ENCODE peak calls at places on chromosome 22, in five cellular contexts. One of them, this sample, is unnamed.
A peak's percentile ranks its signal among the peaks of the same experiment; 100 is the strongest.

GRCh38 chr22:24950272-24950902 is 2.1 kb upstream of the KIAA1671 start:
- DNase-seq in stimulated activated CD8-positive, alpha-beta memory T cell treated with anti-CD3 and anti-CD28 coated beads, Interleukin-12 subunit alpha, Interleukin-12 subunit beta, amount 100 ng/mL, for 4 hours: no peak
- DNase-seq in cerebellum: peak; percentile 31
- DNase-seq in CD4-positive, alpha-beta T cell: no peak
- DNase-seq in T-cell: no peak
- DNase-seq in this sample: no peak

GRCh38 chr22:39416319-39416718 is 16.7 kb downstream of the TAB1 start:
- DNase-seq in cerebellum: no peak
- DNase-seq in CD4-positive, alpha-beta T cell: no peak
- DNase-seq in stimulated activated CD8-positive, alpha-beta memory T cell treated with anti-CD3 and anti-CD28 coated beads, Interleukin-12 subunit alpha, Interleukin-12 subunit beta, amount 100 ng/mL, for 4 hours: no peak
- DNase-seq in T-cell: no peak
- DNase-seq in this sample: no peak

GRCh38 chr22:31861226-31861840 is 83.0 kb upstream of the YWHAH start:
- DNase-seq in cerebellum: no peak
- DNase-seq in T-cell: no peak
- DNase-seq in stimulated activated CD8-positive, alpha-beta memory T cell treated with anti-CD3 and anti-CD28 coated beads, Interleukin-12 subunit alpha, Interleukin-12 subunit beta, amount 100 ng/mL, for 4 hours: no peak
- DNase-seq in CD4-positive, alpha-beta T cell: no peak
- DNase-seq in this sample: no peak

GRCh38 chr22:24938741-24939341 is 7.7 kb downstream of the LHFPL7 start:
- DNase-seq in stimulated activated CD8-positive, alpha-beta memory T cell treated with anti-CD3 and anti-CD28 coated beads, Interleukin-12 subunit alpha, Interleukin-12 subunit beta, amount 100 ng/mL, for 4 hours: no peak
- DNase-seq in CD4-positive, alpha-beta T cell: peak; percentile 3
- DNase-seq in cerebellum: peak; percentile 60
- DNase-seq in T-cell: no peak
- DNase-seq in this sample: peak; percentile 17

GRCh38 chr22:50189849-50190181 is 4.1 kb downstream of the TRABD start:
- DNase-seq in CD4-positive, alpha-beta T cell: no peak
- DNase-seq in cerebellum: no peak
- DNase-seq in stimulated activated CD8-positive, alpha-beta memory T cell treated with anti-CD3 and anti-CD28 coated beads, Interleukin-12 subunit alpha, Interleukin-12 subunit beta, amount 100 ng/mL, for 4 hours: no peak
- DNase-seq in T-cell: no peak
- DNase-seq in this sample: no peak

GRCh38 chr22:44667829-44668189 is 34.2 kb upstream of the PRR5 start:
- DNase-seq in CD4-positive, alpha-beta T cell: peak; percentile 39
- DNase-seq in cerebellum: no peak
- DNase-seq in T-cell: peak; percentile 73
- DNase-seq in stimulated activated CD8-positive, alpha-beta memory T cell treated with anti-CD3 and anti-CD28 coated beads, Interleukin-12 subunit alpha, Interleukin-12 subunit beta, amount 100 ng/mL, for 4 hours: peak; percentile 43
- DNase-seq in this sample: no peak

GRCh38 chr22:32932176-32932575 is 126.0 kb downstream of the SYN3 start:
- DNase-seq in cerebellum: no peak
- DNase-seq in stimulated activated CD8-positive, alpha-beta memory T cell treated with anti-CD3 and anti-CD28 coated beads, Interleukin-12 subunit alpha, Interleukin-12 subunit beta, amount 100 ng/mL, for 4 hours: no peak
- DNase-seq in T-cell: no peak
- DNase-seq in CD4-positive, alpha-beta T cell: no peak
- DNase-seq in this sample: no peak

GRCh38 chr22:40594924-40595323 is 41.6 kb downstream of the MRTFA start:
- DNase-seq in T-cell: no peak
- DNase-seq in cerebellum: no peak
- DNase-seq in CD4-positive, alpha-beta T cell: no peak
- DNase-seq in stimulated activated CD8-positive, alpha-beta memory T cell treated with anti-CD3 and anti-CD28 coated beads, Interleukin-12 subunit alpha, Interleukin-12 subunit beta, amount 100 ng/mL, for 4 hours: no peak
- DNase-seq in this sample: no peak

GRCh38 chr22:40920526-40920925 is 30.7 kb upstream of the RBX1 start:
- DNase-seq in stimulated activated CD8-positive, alpha-beta memory T cell treated with anti-CD3 and anti-CD28 coated beads, Interleukin-12 subunit alpha, Interleukin-12 subunit beta, amount 100 ng/mL, for 4 hours: no peak
- DNase-seq in T-cell: no peak
- DNase-seq in CD4-positive, alpha-beta T cell: no peak
- DNase-seq in cerebellum: no peak
- DNase-seq in this sample: no peak

GRCh38 chr22:25101986-25102385 is 97.7 kb upstream of the CRYBB3 start:
- DNase-seq in CD4-positive, alpha-beta T cell: no peak
- DNase-seq in stimulated activated CD8-positive, alpha-beta memory T cell treated with anti-CD3 and anti-CD28 coated beads, Interleukin-12 subunit alpha, Interleukin-12 subunit beta, amount 100 ng/mL, for 4 hours: no peak
- DNase-seq in T-cell: no peak
- DNase-seq in cerebellum: no peak
- DNase-seq in this sample: no peak

GRCh38 chr22:28816994-28817530 is 16.7 kb upstream of the XBP1 start:
- DNase-seq in stimulated activated CD8-positive, alpha-beta memory T cell treated with anti-CD3 and anti-CD28 coated beads, Interleukin-12 subunit alpha, Interleukin-12 subunit beta, amount 100 ng/mL, for 4 hours: no peak
- DNase-seq in T-cell: no peak
- DNase-seq in CD4-positive, alpha-beta T cell: no peak
- DNase-seq in cerebellum: no peak
- DNase-seq in this sample: no peak

GRCh38 chr22:40534379-40535188 is 101.9 kb downstream of the MRTFA start:
- DNase-seq in T-cell: no peak
- DNase-seq in CD4-positive, alpha-beta T cell: no peak
- DNase-seq in stimulated activated CD8-positive, alpha-beta memory T cell treated with anti-CD3 and anti-CD28 coated beads, Interleukin-12 subunit alpha, Interleukin-12 subunit beta, amount 100 ng/mL, for 4 hours: no peak
- DNase-seq in cerebellum: no peak
- DNase-seq in this sample: no peak

GRCh38 chr22:41781508-41781906 is 19.0 kb upstream of the CCDC134 start:
- DNase-seq in stimulated activated CD8-positive, alpha-beta memory T cell treated with anti-CD3 and anti-CD28 coated beads, Interleukin-12 subunit alpha, Interleukin-12 subunit beta, amount 100 ng/mL, for 4 hours: no peak
- DNase-seq in T-cell: no peak
- DNase-seq in CD4-positive, alpha-beta T cell: no peak
- DNase-seq in cerebellum: no peak
- DNase-seq in this sample: no peak

GRCh38 chr22:19571207-19571795 is 47.1 kb upstream of the CLDN5 start:
- DNase-seq in stimulated activated CD8-positive, alpha-beta memory T cell treated with anti-CD3 and anti-CD28 coated beads, Interleukin-12 subunit alpha, Interleukin-12 subunit beta, amount 100 ng/mL, for 4 hours: no peak
- DNase-seq in CD4-positive, alpha-beta T cell: no peak
- DNase-seq in T-cell: no peak
- DNase-seq in cerebellum: no peak
- DNase-seq in this sample: no peak

GRCh38 chr22:50487290-50488005 is 789 bp downstream of the MIOX start:
- DNase-seq in T-cell: no peak
- DNase-seq in cerebellum: no peak
- DNase-seq in stimulated activated CD8-positive, alpha-beta memory T cell treated with anti-CD3 and anti-CD28 coated beads, Interleukin-12 subunit alpha, Interleukin-12 subunit beta, amount 100 ng/mL, for 4 hours: no peak
- DNase-seq in CD4-positive, alpha-beta T cell: no peak
- DNase-seq in this sample: no peak

GRCh38 chr22:38317995-38318715 is 922 bp upstream of the CSNK1E start:
- DNase-seq in stimulated activated CD8-positive, alpha-beta memory T cell treated with anti-CD3 and anti-CD28 coated beads, Interleukin-12 subunit alpha, Interleukin-12 subunit beta, amount 100 ng/mL, for 4 hours: no peak
- DNase-seq in T-cell: no peak
- DNase-seq in cerebellum: peak; percentile 42
- DNase-seq in CD4-positive, alpha-beta T cell: no peak
- DNase-seq in this sample: no peak

This sample was measured in memory B cell.